ENCODE peak calls at places on chromosomes 3 and 15, in six cellular contexts. Z is brain microvascular endothelial cell, N is GM23248, Q is tibial artery, W is cardiac fibroblast, P is Caco-2. R is an unnamed sample.

GRCh38 chr3:189756651-189757078 is 125.5 kb downstream of the TP63 start:
- DNase-seq in Z (no peak), N (no peak), Q (no peak), W (peak), P (peak), R (no peak)

GRCh38 chr3:99867594-99868437 is 50.2 kb downstream of the CMSS1 start:
- DNase-seq in Z (no peak), N (no peak), Q (no peak), W (no peak), P (no peak), R (no peak)

GRCh38 chr3:71987089-71987735 is 202.3 kb upstream of the PROK2 start:
- DNase-seq in Z (peak), N (peak), Q (no peak), W (peak), P (peak), R (no peak)

GRCh38 chr3:181948286-181948685 is 236.6 kb downstream of the SOX2 start:
- DNase-seq in Z (no peak), N (no peak), Q (no peak), W (no peak), P (peak), R (no peak)

GRCh38 chr3:16402451-16402850 is 111.0 kb downstream of the RFTN1 start:
- DNase-seq in Z (no peak), N (peak), Q (no peak), W (peak), P (no peak), R (no peak)

GRCh38 chr3:197749601-197750395 is at the start of gene FYTTD1:
- DNase-seq in Z (peak), N (peak), Q (peak), W (peak), P (peak), R (no peak)

GRCh38 chr15:68667800-68668625 is 89.2 kb downstream of the CORO2B start:
- DNase-seq in Z (no peak), N (no peak), Q (peak), W (no peak), P (no peak), R (no peak)

GRCh38 chr15:98311566-98312188 is 336.7 kb upstream of the IGF1R start:
- DNase-seq in Z (peak), N (peak), Q (peak), W (peak), P (peak), R (peak)

GRCh38 chr3:194768586-194768985 is 82.9 kb downstream of the FAM43A start:
- DNase-seq in Z (no peak), N (no peak), Q (no peak), W (no peak), P (no peak), R (no peak)

GRCh38 chr3:64240445-64240844 is 15.2 kb upstream of the PRICKLE2 start:
- DNase-seq in Z (no peak), N (no peak), Q (no peak), W (peak), P (no peak), R (no peak)

GRCh38 chr3:189041482-189042090 is 130.2 kb upstream of the TPRG1 start:
- DNase-seq in Z (peak), N (peak), Q (no peak), W (peak), P (peak), R (no peak)

GRCh38 chr3:32593903-32594525 is 23.4 kb upstream of the DYNC1LI1 start:
- DNase-seq in Z (no peak), N (peak), Q (no peak), W (peak), P (no peak), R (no peak)

GRCh38 chr15:31974855-31975421 is 55.4 kb upstream of the CHRNA7 start:
- DNase-seq in Z (peak), N (peak), Q (no peak), W (peak), P (peak), R (no peak)

GRCh38 chr3:157077565-157077991 is 82.4 kb downstream of the CCNL1 start:
- DNase-seq in Z (no peak), N (peak), Q (peak), W (no peak), P (no peak), R (no peak)

GRCh38 chr3:196662033-196662432 is 22.5 kb downstream of the NRROS start:
- DNase-seq in Z (no peak), N (no peak), Q (no peak), W (no peak), P (no peak), R (no peak)

GRCh38 chr3:62378329-62378789 is 5.0 kb upstream of the FEZF2 start:
- DNase-seq in Z (no peak), N (no peak), Q (no peak), W (no peak), P (no peak), R (no peak)

GRCh38 chr3:146326875-146327543 is 76.1 kb upstream of the PLSCR4 start:
- DNase-seq in Z (peak), N (peak), Q (no peak), W (peak), P (peak), R (peak)

GRCh38 chr3:166013073-166013679 is 176.0 kb upstream of the BCHE start:
- DNase-seq in Z (peak), N (peak), Q (no peak), W (peak), P (peak), R (no peak)

GRCh38 chr15:45129651-45130129 is at the start of the genes DUOX1 and DUOXA1:
- DNase-seq in Z (no peak), N (peak), Q (no peak), W (no peak), P (no peak), R (no peak)

GRCh38 chr15:91529534-91529933 is 324.0 kb upstream of the SLCO3A1 start:
- DNase-seq in Z (no peak), N (no peak), Q (no peak), W (no peak), P (no peak), R (no peak)

GRCh38 chr3:154745925-154746324 is 315.9 kb upstream of the GPR149 start:
- DNase-seq in Z (no peak), N (peak), Q (no peak), W (no peak), P (peak), R (no peak)

GRCh38 chr15:90327313-90327712 is 24.8 kb upstream of the ZNF774 start:
- DNase-seq in Z (no peak), N (no peak), Q (no peak), W (no peak), P (no peak), R (no peak)

GRCh38 chr3:50542177-50543034 is 25.1 kb downstream of the C3orf18 start:
- DNase-seq in Z (peak), N (peak), Q (peak), W (peak), P (peak), R (no peak)

GRCh38 chr15:31752363-31752762 is 278.0 kb upstream of the CHRNA7 start:
- DNase-seq in Z (no peak), N (peak), Q (no peak), W (peak), P (no peak), R (no peak)

GRCh38 chr15:39784638-39785037 is 2.0 kb upstream of the FSIP1 start:
- DNase-seq in Z (no peak), N (no peak), Q (no peak), W (no peak), P (no peak), R (no peak)

GRCh38 chr15:39783244-39783820 is 691 bp upstream of the FSIP1 start:
- DNase-seq in Z (no peak), N (peak), Q (no peak), W (peak), P (no peak), R (no peak)

GRCh38 chr15:39785139-39785538 is 2.5 kb upstream of the FSIP1 start:
- DNase-seq in Z (no peak), N (no peak), Q (no peak), W (peak), P (no peak), R (no peak)

GRCh38 chr15:39782441-39783138 is at the start of gene FSIP1:
- DNase-seq in Z (peak), N (peak), Q (peak), W (peak), P (peak), R (peak)

GRCh38 chr15:39784125-39784524 is 1.5 kb upstream of the FSIP1 start:
- DNase-seq in Z (peak), N (peak), Q (no peak), W (peak), P (no peak), R (no peak)
- H3K4me3 ChIP-seq in Z (no peak), N (peak), Q (no peak), W (peak), P (peak), R (peak)

GRCh38 chr3:116863842-116864626 is 154.5 kb downstream of the TUSC7 start:
- DNase-seq in Z (peak), N (peak), Q (no peak), W (peak), P (peak), R (no peak)
- H3K4me3 ChIP-seq in Z (peak), N (peak), Q (peak), W (peak), P (no peak), R (peak)

GRCh38 chr3:185926445-185926844 is 11.4 kb downstream of the TRA2B start:
- DNase-seq in Z (no peak), N (no peak), Q (no peak), W (no peak), P (no peak), R (no peak)

GRCh38 chr3:185928532-185928931 is 9.3 kb downstream of the TRA2B start:
- DNase-seq in Z (no peak), N (peak), Q (no peak), W (no peak), P (no peak), R (no peak)

GRCh38 chr3:185925353-185925752 is 12.5 kb downstream of the TRA2B start:
- DNase-seq in Z (no peak), N (no peak), Q (no peak), W (no peak), P (no peak), R (no peak)

GRCh38 chr3:185929192-185930151 is 8.3 kb downstream of the TRA2B start:
- DNase-seq in Z (no peak), N (peak), Q (no peak), W (peak), P (no peak), R (no peak)

DNA sequence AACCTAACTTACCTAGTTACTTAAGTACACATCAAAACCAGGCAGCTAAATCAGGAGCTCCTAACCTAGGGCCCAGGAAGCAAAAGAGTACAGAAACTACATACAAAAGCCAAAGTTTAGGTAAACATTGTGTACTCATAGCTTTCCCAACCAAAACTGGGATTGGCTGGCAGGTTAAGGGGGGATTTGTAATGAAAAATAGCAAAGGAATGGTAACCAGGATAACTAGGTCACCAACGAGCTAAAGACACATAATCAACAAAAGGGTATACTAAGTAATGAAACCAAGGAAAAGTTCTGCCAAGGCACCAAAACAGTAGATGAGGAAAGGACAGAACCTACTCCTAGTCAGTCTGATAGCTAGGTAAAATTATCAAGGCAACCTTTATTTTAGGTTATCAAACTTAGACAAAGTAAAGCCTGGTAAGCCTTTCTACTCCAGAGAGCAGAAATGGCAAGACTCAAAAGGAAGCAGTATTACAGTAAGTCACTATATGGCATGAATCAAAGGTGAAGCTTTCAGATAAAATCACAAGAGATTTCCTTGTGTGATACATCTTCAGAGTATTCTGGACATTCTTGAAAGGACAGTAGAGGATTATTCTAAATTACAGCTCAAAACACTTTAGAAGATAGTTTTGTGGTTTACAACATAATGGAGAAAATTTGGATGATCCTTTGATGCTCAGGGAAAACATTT is 10.2 kb downstream of the TRA2B start:
- DNase-seq in Z (no peak), N (peak), Q (no peak), W (no peak), P (no peak), R (no peak)
- H3K4me3 ChIP-seq in Z (no peak), N (peak), Q (peak), W (no peak), P (no peak), R (no peak)

DNA sequence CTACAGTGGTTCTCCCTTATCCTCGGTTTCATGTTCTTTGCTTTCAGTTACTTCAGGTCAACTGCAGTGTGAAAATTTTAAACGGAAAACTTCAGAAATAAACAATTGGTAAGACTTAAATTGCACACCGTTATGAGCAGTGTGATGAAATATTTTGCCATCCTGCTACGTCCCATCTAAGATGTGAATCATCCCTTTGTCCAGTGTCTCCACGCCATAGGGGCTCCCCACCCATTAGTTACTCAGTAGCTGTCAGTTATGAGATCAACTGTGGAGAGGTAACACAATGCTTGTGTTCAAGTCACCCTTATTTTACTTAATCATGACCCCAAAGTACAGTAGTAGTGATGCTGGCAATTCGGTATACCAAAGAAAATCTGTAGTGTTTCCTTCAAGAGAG is 47.4 kb downstream of the TJP1 start:
- DNase-seq in Z (peak), N (peak), Q (no peak), W (peak), P (no peak), R (no peak)
- H3K4me3 ChIP-seq in Z (no peak), N (no peak), Q (no peak), W (no peak), P (no peak), R (no peak)

GRCh38 chr3:172656602-172657001 is 54.3 kb downstream of the NCEH1 start:
- DNase-seq in Z (no peak), N (no peak), Q (no peak), W (no peak), P (no peak), R (no peak)

GRCh38 chr3:172659246-172660002 is 51.4 kb downstream of the NCEH1 start:
- DNase-seq in Z (no peak), N (peak), Q (no peak), W (no peak), P (no peak), R (no peak)

GRCh38 chr3:172654470-172654869 is 56.4 kb downstream of the NCEH1 start:
- DNase-seq in Z (no peak), N (no peak), Q (no peak), W (no peak), P (no peak), R (no peak)

GRCh38 chr3:172655388-172655787 is 55.5 kb downstream of the NCEH1 start:
- DNase-seq in Z (no peak), N (no peak), Q (no peak), W (no peak), P (no peak), R (no peak)

DNA sequence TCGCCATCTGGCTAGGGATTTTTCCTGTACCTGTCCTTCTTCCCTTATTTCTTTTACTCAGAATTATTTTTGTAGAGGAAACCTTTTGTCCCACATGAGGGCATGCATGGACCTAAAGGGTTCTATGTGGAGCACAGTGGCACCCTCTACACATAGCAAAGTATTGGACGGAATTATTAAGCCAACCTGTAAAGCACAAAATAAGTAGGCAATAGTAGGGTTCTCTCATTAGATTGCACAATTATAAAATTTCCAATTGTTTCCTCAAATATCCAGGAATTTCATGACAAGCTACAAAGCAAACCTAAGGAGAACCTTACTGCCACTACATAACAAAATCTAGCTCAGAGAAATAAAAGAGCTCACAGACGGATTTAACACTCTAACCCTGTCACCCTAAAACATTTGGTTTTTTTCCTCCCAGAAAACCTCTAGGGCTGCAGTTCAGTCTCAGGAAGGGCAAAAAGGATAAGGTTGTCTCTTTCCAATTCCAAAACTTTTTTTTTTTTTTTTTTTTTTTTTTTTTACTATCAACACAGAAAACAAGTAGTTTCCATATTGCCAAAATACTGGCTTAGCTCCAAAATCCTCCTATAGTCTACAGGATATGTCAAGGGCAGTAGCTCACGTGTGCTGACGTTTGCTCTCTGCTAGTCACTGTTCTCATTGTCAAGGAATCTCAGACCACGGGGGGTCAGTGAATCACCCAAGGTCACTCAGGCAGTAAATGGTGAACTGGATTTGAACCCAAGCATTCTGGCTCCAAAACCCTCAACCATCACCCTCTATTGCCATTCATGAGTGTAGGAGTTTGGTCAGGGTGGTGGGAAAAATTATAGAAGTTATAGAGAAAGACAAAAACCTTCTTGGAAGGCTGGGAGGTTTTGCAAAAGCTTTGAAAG is 52.3 kb downstream of the NCEH1 start:
- DNase-seq in Z (peak), N (peak), Q (no peak), W (peak), P (no peak), R (peak)
- H3K4me3 ChIP-seq in Z (no peak), N (peak), Q (no peak), W (no peak), P (no peak), R (no peak)

R was measured in AG04449.